ENCODE peak calls at places on chromosomes 5 and 9, in nine cellular contexts. H, J, A, N, L, G, Q, T and R are unnamed samples.

GRCh38 chr5:74021090-74021489 is 395.1 kb downstream of the ARHGEF28 start:
- DNase-seq in H (no peak), A (no peak), T (no peak), J (no peak), Q (no peak), N (no peak), L (no peak), G (no peak), R (no peak)

GRCh38 chr5:67998709-67999251 is 216.8 kb upstream of the PIK3R1 start:
- DNase-seq in L (peak), G (peak), N (peak), T (peak), Q (peak), A (peak), J (no peak), H (peak), R (peak)

GRCh38 chr9:20111173-20111843 is 322.5 kb upstream of the SLC24A2 start:
- DNase-seq in T (no peak), A (no peak), Q (no peak), J (no peak), N (no peak), H (no peak), L (no peak), G (no peak), R (no peak)

GRCh38 chr5:170632985-170633234 is 129.1 kb downstream of the KCNIP1 start:
- DNase-seq in A (peak), L (no peak), N (no peak), T (no peak), G (peak), J (peak), H (no peak), Q (no peak), R (peak)

GRCh38 chr5:17222679-17223078 is 5.2 kb downstream of the BASP1 start:
- DNase-seq in J (no peak), G (no peak), N (no peak), L (no peak), A (no peak), Q (peak), T (no peak), H (no peak), R (no peak)

GRCh38 chr9:2267171-2267740 is 252.1 kb downstream of the SMARCA2 start:
- DNase-seq in N (no peak), L (no peak), G (no peak), H (no peak), A (no peak), J (no peak), Q (peak), T (no peak), R (no peak)

GRCh38 chr9:136988872-136989271 is 3.4 kb upstream of the PAXX start:
- DNase-seq in Q (no peak), L (no peak), A (no peak), G (no peak), T (no peak), N (no peak), H (no peak), J (no peak), R (no peak)

GRCh38 chr5:73943375-73943774 is 317.4 kb downstream of the ARHGEF28 start:
- DNase-seq in L (no peak), Q (peak), N (no peak), T (no peak), H (no peak), J (no peak), G (no peak), A (no peak), R (no peak)

GRCh38 chr5:109455598-109456096 is 45.9 kb upstream of the PJA2 start:
- DNase-seq in N (peak), L (peak), H (peak), G (peak), T (peak), A (no peak), Q (peak), J (no peak), R (no peak)

GRCh38 chr5:77210091-77211012 is at the start of gene PDE8B:
- DNase-seq in N (no peak), L (no peak), G (peak), Q (peak), J (no peak), T (no peak), H (no peak), A (peak), R (no peak)

GRCh38 chr5:137231535-137231934 is 267.6 kb downstream of the SPOCK1 start:
- DNase-seq in L (no peak), H (no peak), G (no peak), N (peak), T (no peak), J (no peak), Q (peak), A (no peak), R (no peak)
- H3K27ac ChIP-seq in L (no peak), H (no peak), G (no peak), N (no peak), T (no peak), J (no peak), Q (no peak), A (no peak), R (no peak)

GRCh38 chr5:135392256-135392655 is 6.8 kb downstream of the MACROH2A1 start:
- DNase-seq in J (no peak), N (peak), Q (peak), G (no peak), H (no peak), L (peak), T (peak), A (no peak), R (no peak)

GRCh38 chr5:135393229-135393628 is 5.8 kb downstream of the MACROH2A1 start:
- DNase-seq in G (no peak), A (no peak), N (no peak), J (no peak), Q (no peak), T (no peak), H (no peak), L (peak), R (no peak)

GRCh38 chr5:135393691-135394090 is 5.3 kb downstream of the MACROH2A1 start:
- DNase-seq in Q (peak), J (no peak), G (no peak), L (peak), N (peak), H (no peak), A (no peak), T (no peak), R (no peak)

GRCh38 chr5:135395451-135395850 is 3.6 kb downstream of the MACROH2A1 start:
- DNase-seq in J (no peak), N (no peak), G (no peak), T (no peak), L (no peak), H (no peak), Q (no peak), A (no peak), R (no peak)

DNA sequence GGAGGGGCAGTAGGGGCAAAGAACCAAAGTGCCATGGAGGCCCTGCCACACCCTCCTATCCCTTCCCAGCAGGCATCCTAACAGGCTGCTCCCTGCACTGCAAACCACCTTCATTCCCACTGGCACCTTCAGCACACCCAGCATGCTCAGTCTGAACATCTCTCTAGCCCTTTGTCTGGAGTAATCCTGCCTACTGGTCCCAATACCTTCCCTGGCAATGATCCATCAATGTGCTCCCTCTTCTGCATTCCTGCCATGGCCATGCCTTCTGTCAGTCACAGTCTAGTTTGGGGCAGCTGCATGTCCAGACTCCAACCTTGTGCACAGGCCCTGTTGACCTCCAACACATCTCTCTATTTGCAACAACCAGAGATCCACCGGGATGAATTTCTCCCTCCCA is 4.9 kb downstream of the MACROH2A1 start:
- DNase-seq in A (no peak), H (no peak), L (no peak), Q (no peak), J (no peak), G (no peak), T (no peak), N (no peak), R (no peak)
- H3K27ac ChIP-seq in A (no peak), H (peak), L (peak), Q (peak), J (no peak), G (no peak), T (no peak), N (peak), R (no peak)

DNA sequence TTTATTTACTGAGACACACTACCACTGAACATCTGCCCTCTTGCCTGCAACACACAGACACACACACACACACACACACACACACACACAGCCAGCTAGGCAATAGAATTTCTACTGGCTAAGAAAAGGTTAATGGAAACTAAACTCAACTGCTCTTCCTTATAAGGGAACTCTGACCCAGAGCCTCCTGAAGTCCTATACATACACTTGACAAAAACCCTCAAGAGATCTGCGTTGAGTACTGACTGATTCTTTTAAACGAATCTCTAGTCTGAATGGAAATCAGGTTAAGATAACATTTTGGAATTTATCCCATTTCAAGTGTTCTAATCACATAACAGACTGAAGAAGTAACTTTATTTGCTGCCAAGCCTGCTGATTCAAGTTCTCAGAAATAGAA is 25.9 kb upstream of the TRPM3 start:
- DNase-seq in L (no peak), J (no peak), H (no peak), N (no peak), G (no peak), T (no peak), A (no peak), Q (no peak), R (no peak)
- H3K27ac ChIP-seq in L (no peak), J (no peak), H (no peak), N (no peak), G (no peak), T (no peak), A (no peak), Q (no peak), R (no peak)

GRCh38 chr5:115580941-115581340 is 21.3 kb downstream of the TICAM2 start:
- DNase-seq in L (no peak), G (no peak), H (no peak), J (no peak), N (no peak), Q (no peak), T (no peak), A (no peak), R (no peak)

GRCh38 chr5:115585265-115585664 is 17.0 kb downstream of the TICAM2 start:
- DNase-seq in N (peak), A (no peak), G (no peak), Q (no peak), L (no peak), H (no peak), T (no peak), J (no peak), R (no peak)

GRCh38 chr5:115586525-115587146 is 15.6 kb downstream of the TICAM2 start:
- DNase-seq in H (no peak), L (peak), G (peak), J (peak), T (no peak), A (no peak), Q (peak), N (peak), R (no peak)

GRCh38 chr5:115583474-115583873 is 18.8 kb downstream of the TICAM2 start:
- DNase-seq in J (no peak), G (no peak), Q (peak), T (peak), H (no peak), L (peak), A (no peak), N (peak), R (no peak)

DNA sequence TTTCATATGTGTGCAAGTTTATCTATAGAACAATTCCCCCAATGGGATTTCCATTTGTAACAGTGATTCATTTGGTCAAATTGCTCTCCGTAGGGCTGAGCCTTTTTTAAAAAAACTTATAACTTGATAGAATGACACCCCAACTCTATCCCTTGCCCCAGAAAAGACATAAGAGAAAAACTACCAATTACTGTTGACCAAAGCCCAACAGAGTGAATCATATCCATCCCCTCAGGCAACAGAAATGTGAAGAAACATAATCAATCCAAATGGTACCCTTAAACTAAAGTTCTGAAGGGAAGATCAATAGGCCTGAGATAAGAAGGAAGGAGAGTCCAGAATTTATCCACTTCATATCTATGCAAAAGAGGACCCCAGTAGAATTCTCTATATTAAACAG is 17.8 kb downstream of the TICAM2 start:
- DNase-seq in A (no peak), L (no peak), J (no peak), N (no peak), T (no peak), G (no peak), H (no peak), Q (peak), R (no peak)
- H3K27ac ChIP-seq in A (no peak), L (no peak), J (no peak), N (no peak), T (peak), G (no peak), H (no peak), Q (no peak), R (no peak)

DNA sequence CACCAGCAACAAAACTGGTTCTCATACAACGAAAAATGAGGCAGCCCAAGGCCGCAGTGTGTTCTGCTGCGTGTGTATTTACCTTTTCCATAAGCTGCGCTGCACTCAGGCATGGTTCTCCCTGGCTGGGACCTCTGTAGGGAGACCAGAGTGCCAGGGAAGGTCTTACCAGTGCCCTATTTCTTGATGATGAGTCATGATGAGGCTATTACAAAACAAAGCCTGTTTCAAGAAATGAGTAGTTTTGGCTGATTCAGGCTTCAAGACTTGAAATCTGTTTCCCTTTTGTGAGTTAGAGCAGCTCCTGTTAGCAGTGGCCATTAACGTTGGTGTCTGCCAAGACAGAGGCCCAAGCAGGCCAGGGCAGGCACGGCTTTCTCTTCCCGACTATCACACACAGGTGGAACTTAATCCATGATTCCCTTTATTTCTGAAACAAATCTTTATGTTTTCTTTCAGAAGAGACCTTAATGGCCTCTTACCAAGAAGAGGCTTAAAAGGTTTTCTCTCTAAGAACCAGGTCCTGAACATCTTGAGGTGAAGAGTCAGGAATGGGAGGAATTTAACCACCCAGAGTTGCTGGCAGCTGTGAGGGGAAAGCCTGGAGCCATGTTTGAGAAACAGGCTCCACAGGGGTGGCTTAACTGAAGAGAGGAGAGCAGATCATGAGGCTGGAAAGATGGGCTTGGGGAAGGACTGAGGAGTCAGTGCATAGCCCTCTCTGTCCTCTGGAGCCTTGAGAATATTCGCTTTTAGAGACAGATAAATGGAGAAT is 41.4 kb upstream of the TIFAB start:
- DNase-seq in T (peak), Q (peak), J (no peak), L (peak), N (peak), G (no peak), H (no peak), A (no peak), R (no peak)
- H3K27ac ChIP-seq in T (no peak), Q (peak), J (no peak), L (peak), N (peak), G (no peak), H (no peak), A (no peak), R (peak)